ENCODE peak calls at places on chromosome 21, in four cellular contexts. One of them, this sample, is unnamed.

GRCh38 chr21:46375560-46376230 is 51.7 kb downstream of the PCNT start:
- DNase-seq in upper lobe of left lung: no peak
- DNase-seq in breast epithelium: no peak
- DNase-seq in naive thymus-derived CD4-positive, alpha-beta T cell: no peak
- DNase-seq in this sample: no peak

GRCh38 chr21:38228115-38228514 is 28.7 kb upstream of the KCNJ15 start:
- DNase-seq in upper lobe of left lung: no peak
- DNase-seq in breast epithelium: no peak
- DNase-seq in naive thymus-derived CD4-positive, alpha-beta T cell: no peak
- DNase-seq in this sample: no peak

GRCh38 chr21:40516336-40516735 is 330.6 kb downstream of the DSCAM start:
- DNase-seq in upper lobe of left lung: no peak
- DNase-seq in breast epithelium: no peak
- DNase-seq in naive thymus-derived CD4-positive, alpha-beta T cell: no peak
- DNase-seq in this sample: peak; percentile 82

GRCh38 chr21:21200103-21200938 is 202.1 kb downstream of the NCAM2 start:
- DNase-seq in upper lobe of left lung: peak; percentile 66
- DNase-seq in breast epithelium: peak; percentile 63
- DNase-seq in naive thymus-derived CD4-positive, alpha-beta T cell: no peak
- DNase-seq in this sample: no peak

GRCh38 chr21:25568230-25568629 is 39.1 kb downstream of the MRPL39 start:
- DNase-seq in upper lobe of left lung: peak; percentile 43
- DNase-seq in breast epithelium: no peak
- DNase-seq in naive thymus-derived CD4-positive, alpha-beta T cell: no peak
- DNase-seq in this sample: no peak

GRCh38 chr21:42305707-42306147 is 9.5 kb downstream of the TFF3 start:
- DNase-seq in upper lobe of left lung: no peak
- DNase-seq in breast epithelium: no peak
- DNase-seq in naive thymus-derived CD4-positive, alpha-beta T cell: no peak
- DNase-seq in this sample: no peak

GRCh38 chr21:43624343-43624742 is 34.9 kb downstream of the HSF2BP start:
- DNase-seq in upper lobe of left lung: no peak
- DNase-seq in breast epithelium: no peak
- DNase-seq in naive thymus-derived CD4-positive, alpha-beta T cell: no peak
- DNase-seq in this sample: no peak

GRCh38 chr21:16910435-16911165 is 602.2 kb upstream of the CXADR start:
- DNase-seq in upper lobe of left lung: no peak
- DNase-seq in breast epithelium: no peak
- DNase-seq in naive thymus-derived CD4-positive, alpha-beta T cell: no peak
- DNase-seq in this sample: no peak

GRCh38 chr21:40618216-40618615 is 228.7 kb downstream of the DSCAM start:
- DNase-seq in upper lobe of left lung: no peak
- DNase-seq in breast epithelium: no peak
- DNase-seq in naive thymus-derived CD4-positive, alpha-beta T cell: no peak
- DNase-seq in this sample: no peak

GRCh38 chr21:26405735-26406361 is 167.2 kb downstream of the CYYR1 start:
- DNase-seq in upper lobe of left lung: peak; percentile 21
- DNase-seq in breast epithelium: no peak
- DNase-seq in naive thymus-derived CD4-positive, alpha-beta T cell: no peak
- DNase-seq in this sample: no peak

GRCh38 chr21:45363921-45364463 is 41.0 kb upstream of the COL18A1 start:
- DNase-seq in upper lobe of left lung: peak; percentile 64
- DNase-seq in breast epithelium: peak; percentile 86
- DNase-seq in naive thymus-derived CD4-positive, alpha-beta T cell: no peak
- DNase-seq in this sample: peak; percentile 15

GRCh38 chr21:25837545-25838263 is 102.9 kb downstream of the GABPA start:
- DNase-seq in upper lobe of left lung: no peak
- DNase-seq in breast epithelium: no peak
- DNase-seq in naive thymus-derived CD4-positive, alpha-beta T cell: no peak
- DNase-seq in this sample: no peak

GRCh38 chr21:45505416-45506021 is 36.7 kb downstream of the SLC19A1 start:
- DNase-seq in upper lobe of left lung: no peak
- DNase-seq in breast epithelium: no peak
- DNase-seq in naive thymus-derived CD4-positive, alpha-beta T cell: no peak
- DNase-seq in this sample: no peak

GRCh38 chr21:42401820-42402251 is 1.9 kb upstream of the UBASH3A start:
- DNase-seq in upper lobe of left lung: no peak
- DNase-seq in breast epithelium: no peak
- DNase-seq in naive thymus-derived CD4-positive, alpha-beta T cell: no peak
- DNase-seq in this sample: no peak

GRCh38 chr21:38631171-38631570 is 132.9 kb upstream of the ERG start:
- DNase-seq in upper lobe of left lung: no peak
- DNase-seq in breast epithelium: no peak
- DNase-seq in naive thymus-derived CD4-positive, alpha-beta T cell: no peak
- DNase-seq in this sample: no peak

GRCh38 chr21:45862544-45863207 is 118.9 kb upstream of the COL6A1 start:
- DNase-seq in upper lobe of left lung: no peak
- DNase-seq in breast epithelium: no peak
- DNase-seq in naive thymus-derived CD4-positive, alpha-beta T cell: no peak
- DNase-seq in this sample: no peak

GRCh38 chr21:44517175-44517899 is 22.7 kb downstream of the KRTAP10-1 start:
- DNase-seq in upper lobe of left lung: no peak
- DNase-seq in breast epithelium: no peak
- DNase-seq in naive thymus-derived CD4-positive, alpha-beta T cell: no peak
- DNase-seq in this sample: no peak

GRCh38 chr21:46294647-46295176 is 8.6 kb downstream of the YBEY start:
- DNase-seq in upper lobe of left lung: no peak
- DNase-seq in breast epithelium: no peak
- DNase-seq in naive thymus-derived CD4-positive, alpha-beta T cell: no peak
- DNase-seq in this sample: no peak

GRCh38 chr21:45308211-45309068 is 20.7 kb upstream of the POFUT2 start:
- DNase-seq in upper lobe of left lung: peak; percentile 65
- DNase-seq in breast epithelium: no peak
- DNase-seq in naive thymus-derived CD4-positive, alpha-beta T cell: no peak
- DNase-seq in this sample: peak; percentile 82

GRCh38 chr21:38037416-38037815 is 121.2 kb upstream of the KCNJ6 start:
- DNase-seq in upper lobe of left lung: no peak
- DNase-seq in breast epithelium: no peak
- DNase-seq in naive thymus-derived CD4-positive, alpha-beta T cell: no peak
- DNase-seq in this sample: no peak

GRCh38 chr21:32334980-32335471 is 36.4 kb downstream of the MRAP start:
- DNase-seq in upper lobe of left lung: no peak
- DNase-seq in breast epithelium: no peak
- DNase-seq in naive thymus-derived CD4-positive, alpha-beta T cell: no peak
- DNase-seq in this sample: no peak

GRCh38 chr21:32337206-32337605 is 38.6 kb downstream of the MRAP start:
- DNase-seq in upper lobe of left lung: no peak
- DNase-seq in breast epithelium: no peak
- DNase-seq in naive thymus-derived CD4-positive, alpha-beta T cell: no peak
- DNase-seq in this sample: no peak

GRCh38 chr21:32336711-32337110 is 38.1 kb downstream of the MRAP start:
- DNase-seq in upper lobe of left lung: no peak
- DNase-seq in breast epithelium: no peak
- DNase-seq in naive thymus-derived CD4-positive, alpha-beta T cell: no peak
- DNase-seq in this sample: no peak

GRCh38 chr21:32333953-32334673 is 35.5 kb downstream of the MRAP start:
- DNase-seq in upper lobe of left lung: no peak
- DNase-seq in breast epithelium: no peak
- DNase-seq in naive thymus-derived CD4-positive, alpha-beta T cell: no peak
- DNase-seq in this sample: no peak

GRCh38 chr21:32335601-32336575 is 37.2 kb downstream of the MRAP start:
- DNase-seq in upper lobe of left lung: no peak
- DNase-seq in breast epithelium: no peak
- DNase-seq in naive thymus-derived CD4-positive, alpha-beta T cell: no peak
- DNase-seq in this sample: no peak
- H3K27ac ChIP-seq in upper lobe of left lung: no peak overlapping the region
- H3K27ac ChIP-seq in breast epithelium: no peak overlapping the region
- H3K27ac ChIP-seq in naive thymus-derived CD4-positive, alpha-beta T cell: no peak overlapping the region
- H3K27ac ChIP-seq in this sample: no peak overlapping the region

GRCh38 chr21:35050348-35051286 is 1.5 kb upstream of the RUNX1 start:
- DNase-seq in upper lobe of left lung: no peak
- DNase-seq in breast epithelium: no peak
- DNase-seq in naive thymus-derived CD4-positive, alpha-beta T cell: no peak
- DNase-seq in this sample: peak; percentile 29
- H3K4me3 ChIP-seq in upper lobe of left lung: no peak overlapping the region
- H3K4me3 ChIP-seq in breast epithelium: no peak overlapping the region
- H3K4me3 ChIP-seq in naive thymus-derived CD4-positive, alpha-beta T cell: peak overlapping the region; percentile 76
- H3K4me3 ChIP-seq in this sample: no peak overlapping the region

GRCh38 chr21:34852438-34852837 is 183.6 kb downstream of the CLIC6 start:
- DNase-seq in upper lobe of left lung: no peak
- DNase-seq in breast epithelium: no peak
- DNase-seq in naive thymus-derived CD4-positive, alpha-beta T cell: no peak
- DNase-seq in this sample: no peak
- H3K27ac ChIP-seq in upper lobe of left lung: no peak overlapping the region
- H3K27ac ChIP-seq in breast epithelium: peak overlapping the region; percentile 5
- H3K27ac ChIP-seq in naive thymus-derived CD4-positive, alpha-beta T cell: no peak overlapping the region
- H3K27ac ChIP-seq in this sample: no peak overlapping the region

DNA sequence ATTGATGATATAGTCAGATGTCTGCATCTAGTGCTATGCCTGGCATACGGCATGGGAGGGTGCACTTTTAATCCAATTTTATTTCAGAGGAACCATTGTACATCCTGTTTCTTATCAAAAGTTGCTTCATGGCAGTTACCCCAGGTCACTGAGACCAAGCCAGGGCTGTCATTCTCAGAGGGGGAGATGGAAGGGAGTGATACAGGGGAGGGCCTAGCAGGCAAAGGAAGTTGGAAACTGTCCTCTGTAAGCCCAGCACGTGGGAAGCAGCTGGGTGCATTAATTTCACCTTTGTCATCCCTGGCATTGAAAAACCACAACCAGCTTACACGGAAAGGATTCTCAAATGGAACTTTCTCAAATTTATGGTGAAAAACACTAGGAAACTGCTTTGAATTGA is 458.7 kb upstream of the ADAMTS5 start:
- DNase-seq in upper lobe of left lung: no peak
- DNase-seq in breast epithelium: no peak
- DNase-seq in naive thymus-derived CD4-positive, alpha-beta T cell: no peak
- DNase-seq in this sample: no peak
- H3K4me3 ChIP-seq in upper lobe of left lung: no peak overlapping the region
- H3K4me3 ChIP-seq in breast epithelium: no peak overlapping the region
- H3K4me3 ChIP-seq in naive thymus-derived CD4-positive, alpha-beta T cell: no peak overlapping the region
- H3K4me3 ChIP-seq in this sample: no peak overlapping the region

DNA sequence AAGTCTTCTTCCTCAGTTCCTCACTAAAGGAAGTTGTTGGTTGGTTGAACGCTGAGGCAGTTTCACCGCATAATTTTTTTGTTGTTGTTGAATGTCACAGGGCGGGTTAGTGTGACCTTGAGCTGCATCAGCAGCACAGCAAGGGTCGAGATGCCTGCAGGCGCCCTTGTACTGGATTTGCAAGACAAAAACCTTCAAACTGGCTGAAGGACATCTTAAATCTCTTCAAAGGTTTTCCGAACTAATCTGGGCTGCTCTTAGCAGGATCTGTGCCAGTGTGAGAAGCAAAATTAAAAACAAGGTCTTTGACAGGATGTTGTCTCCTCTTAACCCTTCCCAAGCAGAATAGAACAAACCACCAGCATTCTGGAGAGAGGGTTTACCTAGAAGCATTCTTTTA is 59.4 kb downstream of the NRIP1 start:
- DNase-seq in upper lobe of left lung: no peak
- DNase-seq in breast epithelium: no peak
- DNase-seq in naive thymus-derived CD4-positive, alpha-beta T cell: peak; percentile 55
- DNase-seq in this sample: no peak
- H3K27ac ChIP-seq in upper lobe of left lung: no peak overlapping the region
- H3K27ac ChIP-seq in breast epithelium: peak overlapping the region; percentile 12
- H3K27ac ChIP-seq in naive thymus-derived CD4-positive, alpha-beta T cell: peak overlapping the region; percentile 24
- H3K27ac ChIP-seq in this sample: no peak overlapping the region

GRCh38 chr21:29301703-29302102 is 3.0 kb downstream of the BACH1 start:
- DNase-seq in upper lobe of left lung: no peak
- DNase-seq in breast epithelium: no peak
- DNase-seq in naive thymus-derived CD4-positive, alpha-beta T cell: no peak
- DNase-seq in this sample: no peak
- H3K4me3 ChIP-seq in upper lobe of left lung: no peak overlapping the region
- H3K4me3 ChIP-seq in breast epithelium: no peak overlapping the region
- H3K4me3 ChIP-seq in naive thymus-derived CD4-positive, alpha-beta T cell: no peak overlapping the region
- H3K4me3 ChIP-seq in this sample: no peak overlapping the region

GRCh38 chr21:34592573-34592972 is 22.3 kb downstream of the RCAN1 start:
- DNase-seq in upper lobe of left lung: no peak
- DNase-seq in breast epithelium: no peak
- DNase-seq in naive thymus-derived CD4-positive, alpha-beta T cell: no peak
- DNase-seq in this sample: no peak
- H3K27ac ChIP-seq in upper lobe of left lung: peak overlapping the region; percentile 74
- H3K27ac ChIP-seq in breast epithelium: no peak overlapping the region
- H3K27ac ChIP-seq in naive thymus-derived CD4-positive, alpha-beta T cell: no peak overlapping the region
- H3K27ac ChIP-seq in this sample: no peak overlapping the region

GRCh38 chr21:31720330-31720729 is 11.6 kb downstream of the SCAF4 start:
- DNase-seq in upper lobe of left lung: no peak
- DNase-seq in breast epithelium: no peak
- DNase-seq in naive thymus-derived CD4-positive, alpha-beta T cell: no peak
- DNase-seq in this sample: no peak
- H3K4me3 ChIP-seq in upper lobe of left lung: no peak overlapping the region
- H3K4me3 ChIP-seq in breast epithelium: no peak overlapping the region
- H3K4me3 ChIP-seq in naive thymus-derived CD4-positive, alpha-beta T cell: no peak overlapping the region
- H3K4me3 ChIP-seq in this sample: no peak overlapping the region

This sample was measured in HL-60.